ENCODE peak calls at places on chromosomes 5 and 9, in six cellular contexts. G is fibroblast of lung, I is H9, A is transverse colon, Z is tibial artery, P is tibial nerve. X is an unnamed sample.
A peak's percentile ranks its signal among the peaks of the same experiment; 100 is the strongest.

GRCh38 chr5:79093762-79094161 is 17.8 kb upstream of the BHMT start:
- DNase-seq in G (no peak), I (no peak), A (no peak), Z (no peak), P (no peak), X (no peak)

GRCh38 chr5:28346696-28347095 is 1308.3 kb upstream of the CDH9 start:
- DNase-seq in G (no peak), I (no peak), A (no peak), Z (no peak), P (no peak), X (no peak)

GRCh38 chr5:174918655-174919054 is 194.3 kb downstream of the MSX2 start:
- DNase-seq in G (no peak), I (no peak), A (no peak), Z (no peak), P (no peak), X (no peak)

GRCh38 chr5:65446682-65447081 is 35.0 kb downstream of the ADAMTS6 start:
- DNase-seq in G (no peak), I (no peak), A (no peak), Z (no peak), P (no peak), X (no peak)

GRCh38 chr9:91992636-91993035 is 42.6 kb upstream of the ROR2 start:
- DNase-seq in G (peak; percentile 54), I (no peak), A (no peak), Z (no peak), P (no peak), X (no peak)

GRCh38 chr5:172931001-172931536 is 28.2 kb upstream of the RPL26L1 start:
- DNase-seq in G (peak; percentile 70), I (no peak), A (no peak), Z (peak; percentile 86), P (peak; percentile 40), X (peak; percentile 75)

GRCh38 chr9:107650995-107651394 is 161.4 kb upstream of the KLF4 start:
- DNase-seq in G (no peak), I (no peak), A (no peak), Z (no peak), P (no peak), X (no peak)

GRCh38 chr5:151016700-151017099 is 3.7 kb upstream of the GPX3 start:
- DNase-seq in G (no peak), I (no peak), A (no peak), Z (peak; percentile 80), P (peak; percentile 75), X (peak; percentile 80)

GRCh38 chr9:94860678-94861588 is 134.4 kb downstream of the AOPEP start:
- DNase-seq in G (peak; percentile 78), I (no peak), A (peak; percentile 59), Z (no peak), P (no peak), X (no peak)

GRCh38 chr5:61394793-61395192 is 62.7 kb downstream of the ZSWIM6 start:
- DNase-seq in G (no peak), I (no peak), A (no peak), Z (no peak), P (no peak), X (no peak)

GRCh38 chr5:106392766-106393165 is 1278.0 kb downstream of the EFNA5 start:
- DNase-seq in G (no peak), I (no peak), A (no peak), Z (no peak), P (no peak), X (no peak)

GRCh38 chr5:78508231-78508765 is 140.3 kb downstream of the LHFPL2 start:
- DNase-seq in G (peak; percentile 56), I (no peak), A (no peak), Z (no peak), P (no peak), X (peak; percentile 33)

GRCh38 chr5:93887678-93888077 is 146.3 kb upstream of the POU5F2 start:
- DNase-seq in G (no peak), I (no peak), A (no peak), Z (no peak), P (no peak), X (no peak)

GRCh38 chr5:160118349-160119141 is 705 bp downstream of the PWWP2A start:
- DNase-seq in G (peak; percentile 15), I (peak; percentile 34), A (peak; percentile 60), Z (peak; percentile 56), P (peak; percentile 11), X (peak; percentile 69)

GRCh38 chr5:31197183-31197582 is 3.7 kb downstream of the CDH6 start:
- DNase-seq in G (peak; percentile 18), I (no peak), A (no peak), Z (no peak), P (no peak), X (no peak)

GRCh38 chr9:111399772-111400563 is 69.9 kb upstream of the OR2K2 start:
- DNase-seq in G (peak; percentile 38), I (peak; percentile 63), A (peak; percentile 22), Z (no peak), P (no peak), X (no peak)

GRCh38 chr9:14779566-14780022 is 57.1 kb upstream of the CER1 start:
- DNase-seq in G (peak; percentile 72), I (no peak), A (no peak), Z (no peak), P (no peak), X (peak; percentile 15)

GRCh38 chr5:1876708-1877433 is 5.9 kb downstream of the IRX4 start:
- DNase-seq in G (no peak), I (no peak), A (no peak), Z (no peak), P (no peak), X (no peak)

GRCh38 chr9:134024393-134024792 is 888 bp upstream of the BRD3OS start:
- DNase-seq in G (no peak), I (no peak), A (no peak), Z (no peak), P (no peak), X (peak; percentile 20)

GRCh38 chr9:135468866-135469521 is 10.6 kb upstream of the PPP1R26 start:
- DNase-seq in G (peak; percentile 46), I (no peak), A (no peak), Z (no peak), P (no peak), X (no peak)

GRCh38 chr5:1466631-1467265 is 21.5 kb upstream of the SLC6A3 start:
- DNase-seq in G (no peak), I (no peak), A (no peak), Z (peak; percentile 17), P (no peak), X (no peak)

GRCh38 chr9:137087409-137087925 is 682 bp downstream of the MAN1B1 start:
- DNase-seq in G (no peak), I (no peak), A (no peak), Z (no peak), P (no peak), X (no peak)

GRCh38 chr5:42919600-42919999 is 107.9 kb upstream of the SELENOP start:
- DNase-seq in G (no peak), I (no peak), A (no peak), Z (no peak), P (no peak), X (no peak)

GRCh38 chr5:55541056-55541635 is 6.4 kb upstream of the PLPP1 start:
- DNase-seq in G (no peak), I (no peak), A (no peak), Z (no peak), P (no peak), X (no peak)

GRCh38 chr9:131500939-131501541 is 1.7 kb upstream of the POMT1 start:
- DNase-seq in G (peak; percentile 47), I (no peak), A (no peak), Z (peak; percentile 12), P (no peak), X (no peak)

GRCh38 chr9:83334320-83334719 is 203.9 kb downstream of the FRMD3 start:
- DNase-seq in G (peak; percentile 65), I (peak; percentile 60), A (peak; percentile 87), Z (peak; percentile 87), P (peak; percentile 89), X (peak; percentile 92)

GRCh38 chr9:127707766-127708165 is 978 bp downstream of the CFAP157 start:
- DNase-seq in G (no peak), I (no peak), A (peak; percentile 34), Z (no peak), P (no peak), X (no peak)
- TF ChIP-seq CTCF in G (no peak), I (peak; percentile 43), A (no peak), Z (no peak), P (no peak), X (no peak)

GRCh38 chr5:99686538-99686937 is 757.7 kb upstream of the CHD1 start:
- DNase-seq in G (no peak), I (no peak), A (no peak), Z (no peak), P (no peak), X (no peak)
- H3K4me1 ChIP-seq in G (no peaks in the 10 kb centered on the region), I (no peaks in the 10 kb centered on the region), A (no peaks in the 10 kb centered on the region), Z (no peaks in the 10 kb centered on the region), P (no peaks in the 10 kb centered on the region), X (no peaks in the 10 kb centered on the region)

GRCh38 chr5:95620870-95621838 is 1.3 kb downstream of the GPR150 start:
- DNase-seq in G (no peak), I (peak; percentile 74), A (peak; percentile 32), Z (no peak), P (no peak), X (no peak)

GRCh38 chr5:95619518-95620029 is 313 bp upstream of the GPR150 start:
- DNase-seq in G (no peak), I (no peak), A (no peak), Z (no peak), P (no peak), X (no peak)

GRCh38 chr5:95619096-95619495 is 791 bp upstream of the GPR150 start:
- DNase-seq in G (no peak), I (no peak), A (no peak), Z (no peak), P (no peak), X (no peak)

GRCh38 chr5:95621839-95622629 is 2.1 kb downstream of the GPR150 start:
- DNase-seq in G (no peak), I (no peak), A (peak; percentile 20), Z (no peak), P (no peak), X (no peak)

GRCh38 chr5:95620030-95620869 is at the start of gene GPR150:
- DNase-seq in G (no peak), I (peak; percentile 68), A (peak; percentile 71), Z (no peak), P (no peak), X (peak; percentile 51)
- TF ChIP-seq CTCF in G (no peak), I (no peak), A (no peak), Z (peak; percentile 12), P (no peak), X (no peak)

GRCh38 chr5:176662371-176663333 is 15.4 kb downstream of the TSPAN17 start:
- DNase-seq in G (no peak), I (no peak), A (no peak), Z (no peak), P (no peak), X (no peak)

GRCh38 chr5:176664479-176664878 is 17.2 kb downstream of the TSPAN17 start:
- DNase-seq in G (no peak), I (no peak), A (no peak), Z (no peak), P (no peak), X (no peak)

GRCh38 chr5:176663566-176663965 is 16.3 kb downstream of the TSPAN17 start:
- DNase-seq in G (no peak), I (no peak), A (no peak), Z (no peak), P (no peak), X (no peak)

GRCh38 chr5:176665517-176665916 is 18.2 kb downstream of the TSPAN17 start:
- DNase-seq in G (no peak), I (no peak), A (no peak), Z (no peak), P (no peak), X (no peak)

GRCh38 chr5:176664886-176665285 is 17.6 kb downstream of the TSPAN17 start:
- DNase-seq in G (no peak), I (no peak), A (no peak), Z (no peak), P (no peak), X (no peak)
- H3K4me1 ChIP-seq in G (no peaks in the 10 kb centered on the region), I (no peaks in the 10 kb centered on the region), A (no peaks in the 10 kb centered on the region), Z (peaks cover 7% of the 10 kb centered on the region), P (peaks cover 3% of the 10 kb centered on the region), X (no peaks in the 10 kb centered on the region)

X was measured in adrenal gland.